ENCODE peak calls at places on chromosomes 16 and 17, in seven cellular contexts. One of them, this sample, is unnamed.

GRCh38 chr16:1169285-1170075 is 16.6 kb downstream of the CACNA1H start:
- DNase-seq in HCEC 1CT: no peak
- DNase-seq in fibroblast of the conjunctiva: no peak
- DNase-seq in HFFc6: no peak
- DNase-seq in iPS DF 6.9: no peak
- DNase-seq in T-cell: no peak
- DNase-seq in SJSA1: no peak
- DNase-seq in this sample: no peak

GRCh38 chr17:61575352-61575975 is 15.6 kb downstream of the NACA2 start:
- DNase-seq in T-cell: no peak
- DNase-seq in HFFc6: no peak
- DNase-seq in fibroblast of the conjunctiva: no peak
- DNase-seq in iPS DF 6.9: no peak
- DNase-seq in SJSA1: no peak
- DNase-seq in HCEC 1CT: peak
- DNase-seq in this sample: no peak

GRCh38 chr17:51259574-51260236 is at the start of gene MBTD1:
- DNase-seq in HFFc6: peak
- DNase-seq in HCEC 1CT: peak
- DNase-seq in T-cell: peak
- DNase-seq in fibroblast of the conjunctiva: peak
- DNase-seq in SJSA1: peak
- DNase-seq in iPS DF 6.9: peak
- DNase-seq in this sample: peak

GRCh38 chr17:8158267-8159031 is 4.3 kb downstream of the VAMP2 start:
- DNase-seq in SJSA1: peak
- DNase-seq in HCEC 1CT: peak
- DNase-seq in T-cell: peak
- DNase-seq in fibroblast of the conjunctiva: peak
- DNase-seq in HFFc6: peak
- DNase-seq in iPS DF 6.9: no peak
- DNase-seq in this sample: peak

GRCh38 chr16:71885261-71885650 is 1.3 kb upstream of the ZNF821 start:
- DNase-seq in HCEC 1CT: no peak
- DNase-seq in T-cell: no peak
- DNase-seq in HFFc6: no peak
- DNase-seq in iPS DF 6.9: no peak
- DNase-seq in fibroblast of the conjunctiva: no peak
- DNase-seq in SJSA1: no peak
- DNase-seq in this sample: no peak

GRCh38 chr17:63452091-63452978 is 6.2 kb upstream of the CYB561 start:
- DNase-seq in SJSA1: no peak
- DNase-seq in HFFc6: no peak
- DNase-seq in iPS DF 6.9: no peak
- DNase-seq in HCEC 1CT: no peak
- DNase-seq in T-cell: no peak
- DNase-seq in fibroblast of the conjunctiva: no peak
- DNase-seq in this sample: no peak

GRCh38 chr17:79992657-79993389 is 42.8 kb downstream of the TBC1D16 start:
- DNase-seq in HCEC 1CT: no peak
- DNase-seq in iPS DF 6.9: no peak
- DNase-seq in SJSA1: no peak
- DNase-seq in T-cell: no peak
- DNase-seq in fibroblast of the conjunctiva: no peak
- DNase-seq in HFFc6: no peak
- DNase-seq in this sample: no peak

GRCh38 chr17:31095239-31096105 is 695 bp downstream of the NF1 start:
- DNase-seq in HCEC 1CT: peak
- DNase-seq in SJSA1: peak
- DNase-seq in fibroblast of the conjunctiva: peak
- DNase-seq in T-cell: peak
- DNase-seq in iPS DF 6.9: peak
- DNase-seq in HFFc6: peak
- DNase-seq in this sample: peak

GRCh38 chr17:27895110-27895895 is 2.1 kb upstream of the LYRM9 start:
- DNase-seq in HFFc6: no peak
- DNase-seq in HCEC 1CT: no peak
- DNase-seq in iPS DF 6.9: no peak
- DNase-seq in SJSA1: no peak
- DNase-seq in fibroblast of the conjunctiva: no peak
- DNase-seq in T-cell: no peak
- DNase-seq in this sample: no peak

GRCh38 chr17:37671813-37672544 is 28.7 kb upstream of the DDX52 start:
- DNase-seq in iPS DF 6.9: no peak
- DNase-seq in fibroblast of the conjunctiva: peak
- DNase-seq in T-cell: no peak
- DNase-seq in HCEC 1CT: peak
- DNase-seq in HFFc6: peak
- DNase-seq in SJSA1: peak
- DNase-seq in this sample: no peak

GRCh38 chr16:15704545-15704987 is 54.5 kb downstream of the NDE1 start:
- DNase-seq in fibroblast of the conjunctiva: peak
- DNase-seq in HFFc6: peak
- DNase-seq in T-cell: peak
- DNase-seq in SJSA1: peak
- DNase-seq in HCEC 1CT: peak
- DNase-seq in iPS DF 6.9: peak
- DNase-seq in this sample: peak

GRCh38 chr17:28227278-28228108 is 91.5 kb upstream of the TMEM97 start:
- DNase-seq in iPS DF 6.9: peak
- DNase-seq in fibroblast of the conjunctiva: no peak
- DNase-seq in HFFc6: peak
- DNase-seq in HCEC 1CT: no peak
- DNase-seq in T-cell: no peak
- DNase-seq in SJSA1: peak
- DNase-seq in this sample: no peak

GRCh38 chr17:75138519-75138918 is 7.0 kb upstream of the NT5C start:
- DNase-seq in HFFc6: no peak
- DNase-seq in SJSA1: no peak
- DNase-seq in iPS DF 6.9: no peak
- DNase-seq in fibroblast of the conjunctiva: no peak
- DNase-seq in T-cell: no peak
- DNase-seq in HCEC 1CT: no peak
- DNase-seq in this sample: no peak

GRCh38 chr17:82929011-82929622 is 89.3 kb upstream of the ZNF750 start:
- DNase-seq in HFFc6: no peak
- DNase-seq in SJSA1: no peak
- DNase-seq in T-cell: no peak
- DNase-seq in iPS DF 6.9: no peak
- DNase-seq in HCEC 1CT: no peak
- DNase-seq in fibroblast of the conjunctiva: no peak
- DNase-seq in this sample: no peak

GRCh38 chr16:87855852-87856715 is 13.2 kb downstream of the SLC7A5 start:
- DNase-seq in HFFc6: no peak
- DNase-seq in iPS DF 6.9: no peak
- DNase-seq in SJSA1: peak
- DNase-seq in HCEC 1CT: no peak
- DNase-seq in fibroblast of the conjunctiva: no peak
- DNase-seq in T-cell: peak
- DNase-seq in this sample: no peak

GRCh38 chr16:58515871-58516767 is 802 bp downstream of the SETD6 start:
- DNase-seq in HCEC 1CT: no peak
- DNase-seq in fibroblast of the conjunctiva: no peak
- DNase-seq in iPS DF 6.9: no peak
- DNase-seq in SJSA1: no peak
- DNase-seq in T-cell: peak
- DNase-seq in HFFc6: no peak
- DNase-seq in this sample: peak

GRCh38 chr17:76824103-76824502 is 44.1 kb upstream of the MGAT5B start:
- DNase-seq in HCEC 1CT: no peak
- DNase-seq in HFFc6: no peak
- DNase-seq in iPS DF 6.9: no peak
- DNase-seq in T-cell: no peak
- DNase-seq in SJSA1: no peak
- DNase-seq in fibroblast of the conjunctiva: no peak
- DNase-seq in this sample: no peak